ENCODE peak calls at places on chromosome 13, in nine cellular contexts. One of them, this sample, is unnamed.

GRCh38 chr13:37072024-37072423 is 12.5 kb upstream of the SUPT20H start:
- DNase-seq in right cardiac atrium: no peak
- DNase-seq in breast epithelium: no peak
- DNase-seq in fibroblast of lung: no peak
- DNase-seq in thoracic aorta: no peak
- DNase-seq in HAP-1: no peak
- DNase-seq in pancreas: no peak
- DNase-seq in mesendoderm: no peak
- DNase-seq in CD4-positive, CD25-positive, alpha-beta regulatory T cell: no peak
- DNase-seq in this sample: no peak

GRCh38 chr13:106349080-106349841 is 186.2 kb downstream of the EFNB2 start:
- DNase-seq in HAP-1: peak; percentile 32
- DNase-seq in fibroblast of lung: no peak
- DNase-seq in pancreas: peak; percentile 57
- DNase-seq in thoracic aorta: no peak
- DNase-seq in CD4-positive, CD25-positive, alpha-beta regulatory T cell: no peak
- DNase-seq in breast epithelium: no peak
- DNase-seq in mesendoderm: peak; percentile 79
- DNase-seq in right cardiac atrium: peak; percentile 61
- DNase-seq in this sample: no peak

GRCh38 chr13:42836930-42837329 is 55.5 kb downstream of the FAM216B start:
- DNase-seq in pancreas: no peak
- DNase-seq in HAP-1: no peak
- DNase-seq in mesendoderm: peak; percentile 55
- DNase-seq in fibroblast of lung: peak; percentile 89
- DNase-seq in thoracic aorta: no peak
- DNase-seq in right cardiac atrium: no peak
- DNase-seq in CD4-positive, CD25-positive, alpha-beta regulatory T cell: peak; percentile 1
- DNase-seq in breast epithelium: no peak
- DNase-seq in this sample: no peak

GRCh38 chr13:79901336-79901735 is 420.4 kb downstream of the NDFIP2 start:
- DNase-seq in right cardiac atrium: no peak
- DNase-seq in breast epithelium: no peak
- DNase-seq in thoracic aorta: no peak
- DNase-seq in mesendoderm: peak; percentile 61
- DNase-seq in pancreas: no peak
- DNase-seq in fibroblast of lung: peak; percentile 57
- DNase-seq in CD4-positive, CD25-positive, alpha-beta regulatory T cell: no peak
- DNase-seq in HAP-1: no peak
- DNase-seq in this sample: no peak

GRCh38 chr13:23506071-23506820 is 64.0 kb upstream of the TNFRSF19 start:
- DNase-seq in HAP-1: no peak
- DNase-seq in breast epithelium: no peak
- DNase-seq in thoracic aorta: no peak
- DNase-seq in right cardiac atrium: no peak
- DNase-seq in CD4-positive, CD25-positive, alpha-beta regulatory T cell: no peak
- DNase-seq in mesendoderm: no peak
- DNase-seq in fibroblast of lung: peak; percentile 65
- DNase-seq in pancreas: no peak
- DNase-seq in this sample: peak; percentile 37

GRCh38 chr13:36130542-36131214 is 504 bp downstream of the DCLK1 start:
- DNase-seq in CD4-positive, CD25-positive, alpha-beta regulatory T cell: no peak
- DNase-seq in thoracic aorta: no peak
- DNase-seq in breast epithelium: no peak
- DNase-seq in mesendoderm: peak; percentile 48
- DNase-seq in HAP-1: peak; percentile 69
- DNase-seq in right cardiac atrium: peak; percentile 76
- DNase-seq in pancreas: peak; percentile 70
- DNase-seq in fibroblast of lung: no peak
- DNase-seq in this sample: peak; percentile 32

GRCh38 chr13:46119883-46120614 is 15.2 kb upstream of the CPB2 start:
- DNase-seq in breast epithelium: no peak
- DNase-seq in mesendoderm: peak; percentile 85
- DNase-seq in HAP-1: peak; percentile 29
- DNase-seq in thoracic aorta: no peak
- DNase-seq in right cardiac atrium: peak; percentile 42
- DNase-seq in CD4-positive, CD25-positive, alpha-beta regulatory T cell: no peak
- DNase-seq in fibroblast of lung: peak; percentile 31
- DNase-seq in pancreas: no peak
- DNase-seq in this sample: no peak

GRCh38 chr13:78593652-78594494 is 9.5 kb downstream of the POU4F1 start:
- DNase-seq in CD4-positive, CD25-positive, alpha-beta regulatory T cell: no peak
- DNase-seq in HAP-1: no peak
- DNase-seq in breast epithelium: no peak
- DNase-seq in mesendoderm: peak; percentile 62
- DNase-seq in right cardiac atrium: no peak
- DNase-seq in fibroblast of lung: no peak
- DNase-seq in thoracic aorta: no peak
- DNase-seq in pancreas: no peak
- DNase-seq in this sample: no peak

GRCh38 chr13:43196171-43196611 is 172.8 kb downstream of the DNAJC15 start:
- DNase-seq in CD4-positive, CD25-positive, alpha-beta regulatory T cell: no peak
- DNase-seq in thoracic aorta: no peak
- DNase-seq in HAP-1: no peak
- DNase-seq in pancreas: no peak
- DNase-seq in mesendoderm: no peak
- DNase-seq in breast epithelium: no peak
- DNase-seq in fibroblast of lung: peak; percentile 53
- DNase-seq in right cardiac atrium: peak; percentile 62
- DNase-seq in this sample: peak; percentile 60

GRCh38 chr13:27476943-27477681 is 26.7 kb upstream of the MTIF3 start:
- DNase-seq in right cardiac atrium: no peak
- DNase-seq in pancreas: peak; percentile 68
- DNase-seq in thoracic aorta: no peak
- DNase-seq in HAP-1: no peak
- DNase-seq in CD4-positive, CD25-positive, alpha-beta regulatory T cell: peak; percentile 71
- DNase-seq in breast epithelium: peak; percentile 59
- DNase-seq in fibroblast of lung: peak; percentile 64
- DNase-seq in mesendoderm: no peak
- DNase-seq in this sample: no peak

GRCh38 chr13:112924365-112924764 is 44.6 kb upstream of the MCF2L start:
- DNase-seq in mesendoderm: no peak
- DNase-seq in right cardiac atrium: no peak
- DNase-seq in fibroblast of lung: no peak
- DNase-seq in breast epithelium: no peak
- DNase-seq in HAP-1: no peak
- DNase-seq in thoracic aorta: no peak
- DNase-seq in CD4-positive, CD25-positive, alpha-beta regulatory T cell: no peak
- DNase-seq in pancreas: no peak
- DNase-seq in this sample: no peak
- H3K27me3 ChIP-seq in mesendoderm: no peaks in the 10 kb centered on the region
- H3K27me3 ChIP-seq in right cardiac atrium: no peaks in the 10 kb centered on the region
- H3K27me3 ChIP-seq in fibroblast of lung: peaks cover 14% of the 10 kb centered on the region
- H3K27me3 ChIP-seq in breast epithelium: no peaks in the 10 kb centered on the region
- H3K27me3 ChIP-seq in HAP-1: no peaks in the 10 kb centered on the region
- H3K27me3 ChIP-seq in thoracic aorta: no peaks in the 10 kb centered on the region
- H3K27me3 ChIP-seq in CD4-positive, CD25-positive, alpha-beta regulatory T cell: peaks cover 11% of the 10 kb centered on the region
- H3K27me3 ChIP-seq in pancreas: no peaks in the 10 kb centered on the region
- H3K27me3 ChIP-seq in this sample: peaks cover 12% of the 10 kb centered on the region

GRCh38 chr13:73945371-73945770 is 188.8 kb downstream of the KLF12 start:
- DNase-seq in pancreas: no peak
- DNase-seq in HAP-1: no peak
- DNase-seq in thoracic aorta: no peak
- DNase-seq in mesendoderm: no peak
- DNase-seq in breast epithelium: no peak
- DNase-seq in right cardiac atrium: no peak
- DNase-seq in CD4-positive, CD25-positive, alpha-beta regulatory T cell: no peak
- DNase-seq in fibroblast of lung: peak; percentile 61
- DNase-seq in this sample: no peak

GRCh38 chr13:73945871-73946270 is 188.3 kb downstream of the KLF12 start:
- DNase-seq in HAP-1: no peak
- DNase-seq in pancreas: no peak
- DNase-seq in thoracic aorta: no peak
- DNase-seq in fibroblast of lung: no peak
- DNase-seq in breast epithelium: peak; percentile 51
- DNase-seq in CD4-positive, CD25-positive, alpha-beta regulatory T cell: no peak
- DNase-seq in right cardiac atrium: peak; percentile 72
- DNase-seq in mesendoderm: peak; percentile 73
- DNase-seq in this sample: peak; percentile 36

GRCh38 chr13:73941752-73942151 is 192.5 kb downstream of the KLF12 start:
- DNase-seq in thoracic aorta: no peak
- DNase-seq in CD4-positive, CD25-positive, alpha-beta regulatory T cell: no peak
- DNase-seq in fibroblast of lung: no peak
- DNase-seq in mesendoderm: no peak
- DNase-seq in pancreas: no peak
- DNase-seq in right cardiac atrium: no peak
- DNase-seq in breast epithelium: no peak
- DNase-seq in HAP-1: no peak
- DNase-seq in this sample: no peak

GRCh38 chr13:73943137-73943964 is 190.9 kb downstream of the KLF12 start:
- DNase-seq in breast epithelium: no peak
- DNase-seq in mesendoderm: no peak
- DNase-seq in HAP-1: no peak
- DNase-seq in thoracic aorta: no peak
- DNase-seq in fibroblast of lung: no peak
- DNase-seq in CD4-positive, CD25-positive, alpha-beta regulatory T cell: peak; percentile 70
- DNase-seq in pancreas: no peak
- DNase-seq in right cardiac atrium: no peak
- DNase-seq in this sample: no peak

GRCh38 chr13:73943965-73944233 is 190.3 kb downstream of the KLF12 start:
- DNase-seq in right cardiac atrium: no peak
- DNase-seq in HAP-1: no peak
- DNase-seq in pancreas: no peak
- DNase-seq in breast epithelium: no peak
- DNase-seq in fibroblast of lung: no peak
- DNase-seq in CD4-positive, CD25-positive, alpha-beta regulatory T cell: no peak
- DNase-seq in mesendoderm: no peak
- DNase-seq in thoracic aorta: no peak
- DNase-seq in this sample: no peak
- H3K4me1 ChIP-seq in right cardiac atrium: peaks cover 3% of the 10 kb centered on the region
- H3K4me1 ChIP-seq in HAP-1: no peaks in the 10 kb centered on the region
- H3K4me1 ChIP-seq in pancreas: no peaks in the 10 kb centered on the region
- H3K4me1 ChIP-seq in breast epithelium: no peaks in the 10 kb centered on the region
- H3K4me1 ChIP-seq in fibroblast of lung: peaks cover 2% of the 10 kb centered on the region
- H3K4me1 ChIP-seq in CD4-positive, CD25-positive, alpha-beta regulatory T cell: peaks cover 22% of the 10 kb centered on the region
- H3K4me1 ChIP-seq in mesendoderm: no peaks in the 10 kb centered on the region
- H3K4me1 ChIP-seq in thoracic aorta: peaks cover 22% of the 10 kb centered on the region
- H3K4me1 ChIP-seq in this sample: peaks cover 47% of the 10 kb centered on the region

GRCh38 chr13:50840327-50840726 is 3.2 kb downstream of the DLEU7 start:
- DNase-seq in pancreas: no peak
- DNase-seq in breast epithelium: no peak
- DNase-seq in HAP-1: no peak
- DNase-seq in CD4-positive, CD25-positive, alpha-beta regulatory T cell: no peak
- DNase-seq in thoracic aorta: no peak
- DNase-seq in fibroblast of lung: no peak
- DNase-seq in mesendoderm: no peak
- DNase-seq in right cardiac atrium: no peak
- DNase-seq in this sample: no peak
- H3K27me3 ChIP-seq in pancreas: peaks cover 4% of the 10 kb centered on the region
- H3K27me3 ChIP-seq in breast epithelium: peaks cover 14% of the 10 kb centered on the region
- H3K27me3 ChIP-seq in HAP-1: no peaks in the 10 kb centered on the region
- H3K27me3 ChIP-seq in CD4-positive, CD25-positive, alpha-beta regulatory T cell: no peaks in the 10 kb centered on the region
- H3K27me3 ChIP-seq in thoracic aorta: no peaks in the 10 kb centered on the region
- H3K27me3 ChIP-seq in fibroblast of lung: peaks cover 3% of the 10 kb centered on the region
- H3K27me3 ChIP-seq in mesendoderm: peaks cover 7% of the 10 kb centered on the region
- H3K27me3 ChIP-seq in right cardiac atrium: no peaks in the 10 kb centered on the region
- H3K27me3 ChIP-seq in this sample: peaks cover 23% of the 10 kb centered on the region

GRCh38 chr13:110261166-110262081 is 45.5 kb downstream of the COL4A1 start:
- DNase-seq in CD4-positive, CD25-positive, alpha-beta regulatory T cell: no peak
- DNase-seq in breast epithelium: no peak
- DNase-seq in fibroblast of lung: no peak
- DNase-seq in pancreas: no peak
- DNase-seq in right cardiac atrium: no peak
- DNase-seq in thoracic aorta: no peak
- DNase-seq in HAP-1: no peak
- DNase-seq in mesendoderm: peak; percentile 51
- DNase-seq in this sample: no peak

GRCh38 chr13:110262494-110262893 is 44.5 kb downstream of the COL4A1 start:
- DNase-seq in HAP-1: no peak
- DNase-seq in CD4-positive, CD25-positive, alpha-beta regulatory T cell: no peak
- DNase-seq in breast epithelium: no peak
- DNase-seq in pancreas: no peak
- DNase-seq in thoracic aorta: no peak
- DNase-seq in mesendoderm: no peak
- DNase-seq in fibroblast of lung: no peak
- DNase-seq in right cardiac atrium: no peak
- DNase-seq in this sample: peak; percentile 20

GRCh38 chr13:110262944-110263343 is 44.0 kb downstream of the COL4A1 start:
- DNase-seq in right cardiac atrium: peak; percentile 68
- DNase-seq in HAP-1: no peak
- DNase-seq in breast epithelium: no peak
- DNase-seq in pancreas: no peak
- DNase-seq in mesendoderm: no peak
- DNase-seq in fibroblast of lung: no peak
- DNase-seq in CD4-positive, CD25-positive, alpha-beta regulatory T cell: no peak
- DNase-seq in thoracic aorta: no peak
- DNase-seq in this sample: peak; percentile 67

GRCh38 chr13:110263906-110264305 is 43.1 kb downstream of the COL4A1 start:
- DNase-seq in thoracic aorta: no peak
- DNase-seq in right cardiac atrium: peak; percentile 79
- DNase-seq in breast epithelium: no peak
- DNase-seq in mesendoderm: peak; percentile 23
- DNase-seq in HAP-1: no peak
- DNase-seq in pancreas: no peak
- DNase-seq in CD4-positive, CD25-positive, alpha-beta regulatory T cell: no peak
- DNase-seq in fibroblast of lung: no peak
- DNase-seq in this sample: peak; percentile 66

DNA sequence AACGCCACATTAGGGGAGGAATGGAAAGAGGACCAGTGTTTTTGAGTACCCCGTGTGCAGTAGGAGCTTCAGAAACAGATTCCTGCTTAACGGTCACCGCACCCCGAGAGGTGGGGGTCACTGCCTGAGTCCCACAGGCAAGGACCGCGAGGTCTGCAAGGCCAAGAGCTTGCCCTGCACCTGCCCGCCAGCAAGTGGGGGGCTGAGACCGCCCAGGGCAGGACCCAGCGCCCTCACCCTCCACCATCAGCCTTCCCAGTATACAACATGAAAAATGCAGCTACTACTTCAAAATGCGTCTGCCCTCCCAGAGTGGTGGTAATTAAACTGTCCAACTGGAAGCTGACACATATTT is 44.9 kb downstream of the COL4A1 start:
- DNase-seq in fibroblast of lung: no peak
- DNase-seq in CD4-positive, CD25-positive, alpha-beta regulatory T cell: no peak
- DNase-seq in breast epithelium: no peak
- DNase-seq in thoracic aorta: no peak
- DNase-seq in mesendoderm: no peak
- DNase-seq in HAP-1: no peak
- DNase-seq in pancreas: no peak
- DNase-seq in right cardiac atrium: no peak
- DNase-seq in this sample: peak; percentile 3
- H3K4me1 ChIP-seq in fibroblast of lung: peaks cover 37% of the 10 kb centered on the region
- H3K4me1 ChIP-seq in CD4-positive, CD25-positive, alpha-beta regulatory T cell: no peaks in the 10 kb centered on the region
- H3K4me1 ChIP-seq in breast epithelium: peaks cover 14% of the 10 kb centered on the region
- H3K4me1 ChIP-seq in thoracic aorta: peaks cover 94% of the 10 kb centered on the region
- H3K4me1 ChIP-seq in mesendoderm: peaks cover 13% of the 10 kb centered on the region
- H3K4me1 ChIP-seq in HAP-1: no peaks in the 10 kb centered on the region
- H3K4me1 ChIP-seq in pancreas: no peaks in the 10 kb centered on the region
- H3K4me1 ChIP-seq in right cardiac atrium: peaks cover 30% of the 10 kb centered on the region
- H3K4me1 ChIP-seq in this sample: peaks cover 70% of the 10 kb centered on the region

GRCh38 chr13:112160558-112160957 is 93.6 kb downstream of the SOX1 start:
- DNase-seq in HAP-1: no peak
- DNase-seq in fibroblast of lung: no peak
- DNase-seq in CD4-positive, CD25-positive, alpha-beta regulatory T cell: no peak
- DNase-seq in mesendoderm: no peak
- DNase-seq in pancreas: peak; percentile 17
- DNase-seq in thoracic aorta: no peak
- DNase-seq in breast epithelium: peak; percentile 9
- DNase-seq in right cardiac atrium: no peak
- DNase-seq in this sample: no peak
- H3K27me3 ChIP-seq in HAP-1: no peaks in the 10 kb centered on the region
- H3K27me3 ChIP-seq in fibroblast of lung: no peaks in the 10 kb centered on the region
- H3K27me3 ChIP-seq in CD4-positive, CD25-positive, alpha-beta regulatory T cell: no peaks in the 10 kb centered on the region
- H3K27me3 ChIP-seq in mesendoderm: no peaks in the 10 kb centered on the region
- H3K27me3 ChIP-seq in pancreas: no peaks in the 10 kb centered on the region
- H3K27me3 ChIP-seq in thoracic aorta: no peaks in the 10 kb centered on the region
- H3K27me3 ChIP-seq in breast epithelium: peaks cover 23% of the 10 kb centered on the region
- H3K27me3 ChIP-seq in right cardiac atrium: no peaks in the 10 kb centered on the region
- H3K27me3 ChIP-seq in this sample: peaks cover 13% of the 10 kb centered on the region

GRCh38 chr13:64778002-64778401 is 2452.1 kb downstream of the PCDH9 start:
- DNase-seq in thoracic aorta: no peak
- DNase-seq in breast epithelium: no peak
- DNase-seq in HAP-1: no peak
- DNase-seq in fibroblast of lung: no peak
- DNase-seq in right cardiac atrium: no peak
- DNase-seq in CD4-positive, CD25-positive, alpha-beta regulatory T cell: no peak
- DNase-seq in pancreas: no peak
- DNase-seq in mesendoderm: peak; percentile 14
- DNase-seq in this sample: no peak
- H3K4me1 ChIP-seq in thoracic aorta: no peaks in the 10 kb centered on the region
- H3K4me1 ChIP-seq in breast epithelium: no peaks in the 10 kb centered on the region
- H3K4me1 ChIP-seq in HAP-1: peaks cover 5% of the 10 kb centered on the region
- H3K4me1 ChIP-seq in fibroblast of lung: no peaks in the 10 kb centered on the region
- H3K4me1 ChIP-seq in right cardiac atrium: no peaks in the 10 kb centered on the region
- H3K4me1 ChIP-seq in CD4-positive, CD25-positive, alpha-beta regulatory T cell: no peaks in the 10 kb centered on the region
- H3K4me1 ChIP-seq in pancreas: no peaks in the 10 kb centered on the region
- H3K4me1 ChIP-seq in mesendoderm: no peaks in the 10 kb centered on the region
- H3K4me1 ChIP-seq in this sample: no peaks in the 10 kb centered on the region